ENCODE peak calls at places on chromosome 15, in six cellular contexts. L is AG09319, X is kidney glomerular epithelial cell, P is LoVo, Q is stomach, Y is NCI-H2081. T is an unnamed sample.

GRCh38 chr15:56929389-56929788 is 10.9 kb downstream of the TCF12 start:
- DNase-seq in P (peak; percentile 80), Q (no peak), L (no peak), Y (no peak), X (peak; percentile 46), T (no peak)

GRCh38 chr15:85302271-85302670 is 78.1 kb upstream of the AKAP13 start:
- DNase-seq in P (no peak), X (no peak), Y (no peak), Q (no peak), L (no peak), T (no peak)

GRCh38 chr15:78208887-78209645 is 25.3 kb downstream of the ACSBG1 start:
- DNase-seq in L (no peak), X (no peak), P (no peak), Q (peak; percentile 37), Y (no peak), T (no peak)

GRCh38 chr15:87733005-87733404 is 523.5 kb downstream of the NTRK3 start:
- DNase-seq in Y (no peak), L (no peak), P (no peak), X (peak; percentile 83), Q (no peak), T (no peak)

GRCh38 chr15:37733628-37734027 is 200.8 kb upstream of the TMCO5A start:
- DNase-seq in X (no peak), P (no peak), Q (no peak), L (no peak), Y (peak; percentile 48), T (no peak)

GRCh38 chr15:71678191-71678590 is 132.2 kb upstream of the NR2E3 start:
- DNase-seq in P (no peak), Y (no peak), L (no peak), Q (no peak), X (no peak), T (no peak)

GRCh38 chr15:45773149-45773548 is 138.3 kb downstream of the SQOR start:
- DNase-seq in Y (no peak), Q (no peak), L (no peak), P (no peak), X (no peak), T (no peak)

GRCh38 chr15:58438956-58439355 is 7.2 kb downstream of the LIPC start:
- DNase-seq in Y (peak; percentile 64), X (no peak), L (no peak), P (peak; percentile 57), Q (no peak), T (peak; percentile 33)

GRCh38 chr15:25248583-25249235 is 190.1 kb downstream of the UBE3A start:
- DNase-seq in Q (peak; percentile 22), L (no peak), P (no peak), X (no peak), Y (no peak), T (no peak)

GRCh38 chr15:24761704-24762302 is 86.2 kb downstream of the NPAP1 start:
- DNase-seq in Q (no peak), Y (no peak), P (no peak), L (no peak), X (peak; percentile 34), T (no peak)

GRCh38 chr15:83248151-83248851 is 36.2 kb downstream of the BNC1 start:
- DNase-seq in Q (no peak), Y (peak; percentile 53), X (peak; percentile 60), L (peak; percentile 42), P (peak; percentile 68), T (peak; percentile 12)

GRCh38 chr15:65042776-65043322 is 2.3 kb upstream of the SLC51B start:
- DNase-seq in P (peak; percentile 76), Q (peak; percentile 13), X (no peak), L (no peak), Y (no peak), T (no peak)

GRCh38 chr15:23420806-23421575 is 26.1 kb downstream of the GOLGA6L2 start:
- DNase-seq in Q (no peak), Y (no peak), P (no peak), X (no peak), L (no peak), T (no peak)

GRCh38 chr15:39558421-39558820 is 22.5 kb upstream of the THBS1 start:
- DNase-seq in P (no peak), Q (no peak), X (no peak), Y (no peak), L (no peak), T (no peak)

GRCh38 chr15:34335176-34335575 is 2.4 kb downstream of the SLC12A6 start:
- DNase-seq in X (no peak), P (no peak), L (no peak), Y (no peak), Q (no peak), T (no peak)

GRCh38 chr15:101250331-101250730 is 1.5 kb downstream of the CHSY1 start:
- DNase-seq in Q (no peak), L (peak; percentile 74), Y (peak; percentile 29), P (peak; percentile 32), X (peak; percentile 78), T (no peak)

GRCh38 chr15:35306361-35306981 is 221.4 kb upstream of the NANOGP8 start:
- DNase-seq in L (no peak), Q (no peak), P (no peak), X (peak; percentile 93), Y (peak; percentile 13), T (no peak)

GRCh38 chr15:33158359-33158758 is 36.2 kb downstream of the FMN1 start:
- DNase-seq in X (no peak), Q (no peak), Y (no peak), L (no peak), P (no peak), T (no peak)

GRCh38 chr15:40069178-40070165 is 30.5 kb upstream of the SRP14 start:
- DNase-seq in X (peak; percentile 84), L (peak; percentile 92), P (peak; percentile 96), Q (peak; percentile 99), Y (peak; percentile 99), T (peak; percentile 96)

GRCh38 chr15:84741151-84741550 is 7.2 kb upstream of the ZNF592 start:
- DNase-seq in L (no peak), P (no peak), Y (no peak), X (no peak), Q (no peak), T (no peak)

GRCh38 chr15:39079296-39079834 is 501.5 kb upstream of the THBS1 start:
- DNase-seq in L (no peak), X (peak; percentile 84), Q (no peak), P (peak; percentile 26), Y (no peak), T (no peak)

GRCh38 chr15:63709365-63709764 is 112.2 kb downstream of the FBXL22 start:
- DNase-seq in X (no peak), P (no peak), Q (no peak), Y (no peak), L (no peak), T (no peak)

GRCh38 chr15:58777107-58777506 is 6.0 kb downstream of the MINDY2 start:
- DNase-seq in P (no peak), X (no peak), L (no peak), Q (no peak), Y (no peak), T (no peak)

GRCh38 chr15:84582583-84583157 is 18.1 kb upstream of the ZSCAN2 start:
- DNase-seq in X (no peak), Y (no peak), L (no peak), P (peak; percentile 44), Q (no peak), T (no peak)

GRCh38 chr15:76185716-76186115 is 125.6 kb downstream of the ETFA start:
- DNase-seq in X (no peak), Y (peak; percentile 63), P (peak; percentile 66), L (no peak), Q (peak; percentile 49), T (peak; percentile 55)

GRCh38 chr15:58393196-58393790 is 38.5 kb upstream of the LIPC start:
- DNase-seq in Y (no peak), L (no peak), Q (no peak), X (peak; percentile 79), P (no peak), T (no peak)

GRCh38 chr15:100902436-100903190 is 16.5 kb upstream of the LRRK1 start:
- DNase-seq in P (no peak), L (peak; percentile 67), Q (peak; percentile 77), X (peak; percentile 16), Y (peak; percentile 92), T (peak; percentile 49)

GRCh38 chr15:41828747-41829270 is 917 bp downstream of the JMJD7 start:
- DNase-seq in Q (no peak), P (peak; percentile 2), X (no peak), Y (no peak), L (no peak), T (no peak)

GRCh38 chr15:63503739-63504246 is 600 bp upstream of the USP3 start:
- DNase-seq in L (no peak), X (peak; percentile 86), Y (peak; percentile 73), P (peak; percentile 82), Q (peak; percentile 69), T (peak; percentile 27)

GRCh38 chr15:66715736-66716667 is 14.0 kb downstream of the SMAD6 start:
- DNase-seq in L (no peak), Q (no peak), X (no peak), P (no peak), Y (no peak), T (no peak)

GRCh38 chr15:41332788-41333527 is at the start of gene NUSAP1:
- DNase-seq in L (no peak), Y (peak; percentile 77), X (peak; percentile 62), Q (no peak), P (no peak), T (no peak)

T was measured in SHP77.